ENCODE peak calls at places on chromosomes 6 and 20, in nine cellular contexts. D is MCF 10A, N is chondrocyte, Q is Ammon's horn, P is cerebellum, R is cardiac muscle cell, J is HEK293T, B is stromal cell of bone marrow, Y is kidney glomerular epithelial cell. F is an unnamed sample.

GRCh38 chr6:113352029-113352801 is 504.9 kb upstream of the MARCKS start:
- DNase-seq in Q (no peak), D (peak; percentile 70), J (no peak), N (no peak), Y (peak; percentile 57), B (no peak), P (no peak), R (no peak), F (no peak)

GRCh38 chr6:107973594-107973993 is 15.6 kb upstream of the SEC63 start:
- DNase-seq in B (no peak), N (no peak), Q (no peak), J (no peak), R (no peak), Y (no peak), P (no peak), D (no peak), F (no peak)

GRCh38 chr6:32637219-32637880 is at the start of gene HLA-DQA1:
- DNase-seq in Q (peak; percentile 62), Y (peak; percentile 1), D (no peak), N (no peak), J (no peak), P (no peak), R (no peak), B (no peak), F (no peak)

GRCh38 chr20:49824206-49824605 is 11.6 kb downstream of the SLC9A8 start:
- DNase-seq in Q (no peak), D (no peak), Y (no peak), P (no peak), B (no peak), J (no peak), R (no peak), N (no peak), F (no peak)

GRCh38 chr6:127517698-127518097 is 1.4 kb downstream of the MTCL3 start:
- DNase-seq in N (no peak), B (no peak), Y (no peak), D (no peak), P (no peak), Q (no peak), R (no peak), J (no peak), F (no peak)

GRCh38 chr6:145241039-145241438 is 494.3 kb downstream of the EPM2A start:
- DNase-seq in J (no peak), N (no peak), Y (no peak), D (peak; percentile 40), Q (peak; percentile 8), P (no peak), B (peak; percentile 62), R (no peak), F (peak; percentile 5)

GRCh38 chr20:33570743-33571142 is 80.8 kb downstream of the CBFA2T2 start:
- DNase-seq in D (no peak), P (no peak), B (no peak), Q (no peak), Y (no peak), N (no peak), J (no peak), R (peak; percentile 26), F (no peak)

GRCh38 chr6:129730477-129731165 is 20.6 kb upstream of the ARHGAP18 start:
- DNase-seq in Q (no peak), P (no peak), R (no peak), D (peak; percentile 61), B (no peak), J (no peak), Y (peak; percentile 36), N (no peak), F (no peak)

GRCh38 chr20:13458860-13459451 is 179.8 kb downstream of the TASP1 start:
- DNase-seq in Q (no peak), B (peak; percentile 20), D (peak; percentile 56), J (peak; percentile 41), P (no peak), R (peak; percentile 12), Y (no peak), N (no peak), F (no peak)

GRCh38 chr20:15759546-15760216 is 813.6 kb downstream of the KIF16B start:
- DNase-seq in Y (no peak), N (no peak), B (no peak), R (peak; percentile 24), Q (peak; percentile 33), D (peak; percentile 5), P (no peak), J (no peak), F (no peak)

GRCh38 chr6:132286298-132287019 is 114.8 kb downstream of the MOXD1 start:
- DNase-seq in N (no peak), Y (no peak), J (no peak), B (no peak), P (no peak), R (no peak), Q (no peak), D (no peak), F (no peak)

GRCh38 chr20:53692465-53693067 is 98.9 kb upstream of the ZNF217 start:
- DNase-seq in P (no peak), B (peak; percentile 97), R (no peak), Q (peak; percentile 67), J (no peak), D (no peak), Y (no peak), N (no peak), F (peak; percentile 41)

GRCh38 chr6:11276911-11277274 is 44.4 kb upstream of the NEDD9 start:
- DNase-seq in D (no peak), N (no peak), J (no peak), Q (no peak), R (no peak), P (no peak), Y (no peak), B (no peak), F (no peak)

GRCh38 chr6:25564953-25565352 is 87.1 kb upstream of the SCGN start:
- DNase-seq in Y (no peak), P (no peak), R (no peak), N (no peak), D (no peak), J (no peak), B (no peak), Q (no peak), F (no peak)

GRCh38 chr20:18391686-18392085 is 75.1 kb downstream of the DZANK1 start:
- DNase-seq in J (no peak), Y (no peak), Q (no peak), R (no peak), P (no peak), N (no peak), B (no peak), D (no peak), F (no peak)

GRCh38 chr20:35821807-35822242 is 50.0 kb downstream of the PHF20 start:
- DNase-seq in Y (peak; percentile 75), Q (no peak), D (peak; percentile 14), R (no peak), P (no peak), N (no peak), B (peak; percentile 21), J (no peak), F (peak; percentile 47)

GRCh38 chr6:154874684-154875594 is 120.2 kb upstream of the TIAM2 start:
- DNase-seq in Q (no peak), N (no peak), Y (no peak), R (no peak), D (no peak), B (no peak), J (no peak), P (peak; percentile 5), F (no peak)

GRCh38 chr6:108746841-108747575 is 101.2 kb upstream of the ARMC2 start:
- DNase-seq in B (no peak), P (no peak), D (no peak), N (no peak), Q (no peak), R (no peak), J (no peak), Y (no peak), F (no peak)

GRCh38 chr20:1820137-1821074 is 74.8 kb upstream of the SIRPA start:
- DNase-seq in P (no peak), N (no peak), D (peak; percentile 36), Q (no peak), Y (no peak), B (peak; percentile 69), R (no peak), J (no peak), F (no peak)